ENCODE peak calls at places on chromosome 21, in seven cellular contexts. A is GM03348, W is right atrium auricular region, Y is islet precursor cell, B is RKO, O is GM04503, Z is midbrain. P is an unnamed sample.

GRCh38 chr21:35328856-35329455 is 279.9 kb upstream of the RUNX1 start:
- DNase-seq in A (no peak), W (no peak), Y (no peak), B (no peak), O (no peak), Z (no peak), P (no peak)

GRCh38 chr21:25913488-25913887 is 178.7 kb downstream of the GABPA start:
- DNase-seq in A (no peak), W (no peak), Y (no peak), B (no peak), O (no peak), Z (no peak), P (no peak)

GRCh38 chr21:16308269-16308668 is 578.5 kb downstream of the USP25 start:
- DNase-seq in A (no peak), W (no peak), Y (no peak), B (no peak), O (no peak), Z (peak; percentile 57), P (no peak)

GRCh38 chr21:33355355-33355754 is 30.6 kb downstream of the IFNAR1 start:
- DNase-seq in A (no peak), W (no peak), Y (no peak), B (no peak), O (no peak), Z (no peak), P (no peak)

GRCh38 chr21:38139380-38140168 is 117.2 kb upstream of the KCNJ15 start:
- DNase-seq in A (no peak), W (no peak), Y (peak; percentile 76), B (no peak), O (no peak), Z (no peak), P (peak; percentile 85)

GRCh38 chr21:27743971-27744564 is 777.2 kb upstream of the ADAMTS5 start:
- DNase-seq in A (no peak), W (no peak), Y (no peak), B (no peak), O (no peak), Z (no peak), P (no peak)

GRCh38 chr21:18759751-18760161 is 356.2 kb upstream of the TMPRSS15 start:
- DNase-seq in A (no peak), W (no peak), Y (no peak), B (no peak), O (no peak), Z (no peak), P (no peak)

GRCh38 chr21:43034098-43034497 is 41.5 kb downstream of the CBS start:
- DNase-seq in A (no peak), W (no peak), Y (no peak), B (no peak), O (no peak), Z (no peak), P (no peak)

GRCh38 chr21:45266518-45267389 is 20.9 kb downstream of the POFUT2 start:
- DNase-seq in A (no peak), W (no peak), Y (peak; percentile 52), B (no peak), O (no peak), Z (no peak), P (no peak)

GRCh38 chr21:32492376-32492775 is 79.9 kb downstream of the EVA1C start:
- DNase-seq in A (no peak), W (no peak), Y (no peak), B (no peak), O (no peak), Z (no peak), P (no peak)

GRCh38 chr21:29148535-29148934 is 18.1 kb downstream of the MAP3K7CL start:
- DNase-seq in A (peak; percentile 67), W (no peak), Y (no peak), B (no peak), O (peak; percentile 68), Z (no peak), P (no peak)

GRCh38 chr21:41725421-41726021 is 41.3 kb downstream of the RIPK4 start:
- DNase-seq in A (no peak), W (no peak), Y (no peak), B (no peak), O (no peak), Z (no peak), P (no peak)

GRCh38 chr21:38228115-38228514 is 28.7 kb upstream of the KCNJ15 start:
- DNase-seq in A (no peak), W (no peak), Y (no peak), B (no peak), O (no peak), Z (no peak), P (peak; percentile 33)

GRCh38 chr21:19529031-19529430 is 1125.4 kb upstream of the TMPRSS15 start:
- DNase-seq in A (no peak), W (no peak), Y (no peak), B (no peak), O (no peak), Z (no peak), P (no peak)

GRCh38 chr21:46145840-46146691 is 9.3 kb downstream of the FTCD start:
- DNase-seq in A (no peak), W (no peak), Y (no peak), B (no peak), O (no peak), Z (no peak), P (no peak)

GRCh38 chr21:22468893-22469292 is 1470.7 kb downstream of the NCAM2 start:
- DNase-seq in A (peak; percentile 2), W (no peak), Y (no peak), B (no peak), O (no peak), Z (no peak), P (no peak)

GRCh38 chr21:42356036-42356435 is 5.2 kb upstream of the TFF2 start:
- DNase-seq in A (no peak), W (no peak), Y (no peak), B (no peak), O (no peak), Z (no peak), P (no peak)

GRCh38 chr21:36246080-36246631 is 73.8 kb upstream of the MORC3 start:
- DNase-seq in A (no peak), W (no peak), Y (peak; percentile 77), B (no peak), O (no peak), Z (no peak), P (no peak)

GRCh38 chr21:27649323-27649722 is 682.4 kb upstream of the ADAMTS5 start:
- DNase-seq in A (peak; percentile 29), W (no peak), Y (no peak), B (peak; percentile 36), O (peak; percentile 77), Z (no peak), P (peak; percentile 17)

GRCh38 chr21:25942145-25942544 is 207.4 kb downstream of the GABPA start:
- DNase-seq in A (no peak), W (no peak), Y (no peak), B (no peak), O (no peak), Z (no peak), P (no peak)

GRCh38 chr21:38219049-38219628 is 37.7 kb upstream of the KCNJ15 start:
- DNase-seq in A (peak; percentile 83), W (peak; percentile 77), Y (peak; percentile 71), B (peak; percentile 74), O (no peak), Z (peak; percentile 30), P (peak; percentile 65)

GRCh38 chr21:41854426-41854995 is 24.6 kb downstream of the PRDM15 start:
- DNase-seq in A (no peak), W (no peak), Y (no peak), B (no peak), O (no peak), Z (no peak), P (no peak)

GRCh38 chr21:36113647-36114428 is 21.0 kb upstream of the CBR3 start:
- DNase-seq in A (no peak), W (no peak), Y (no peak), B (no peak), O (no peak), Z (no peak), P (no peak)

GRCh38 chr21:27269646-27270045 is 302.8 kb upstream of the ADAMTS5 start:
- DNase-seq in A (peak; percentile 63), W (no peak), Y (no peak), B (peak; percentile 2), O (peak; percentile 83), Z (no peak), P (peak; percentile 6)

GRCh38 chr21:41766883-41767605 is at the start of gene RIPK4:
- DNase-seq in A (peak; percentile 68), W (no peak), Y (peak; percentile 87), B (no peak), O (no peak), Z (no peak), P (peak; percentile 90)

GRCh38 chr21:41664881-41665765 is 101.7 kb downstream of the RIPK4 start:
- DNase-seq in A (peak; percentile 74), W (peak; percentile 84), Y (peak; percentile 52), B (no peak), O (peak; percentile 96), Z (no peak), P (peak; percentile 41)

GRCh38 chr21:45855248-45855801 is 126.2 kb upstream of the COL6A1 start:
- DNase-seq in A (no peak), W (no peak), Y (peak; percentile 34), B (no peak), O (no peak), Z (no peak), P (no peak)

GRCh38 chr21:8991968-8992621 is 1529.3 kb upstream of the TPTE start:
- DNase-seq in A (no peak), W (peak; percentile 56), Y (peak; percentile 66), B (no peak), O (no peak), Z (no peak), P (no peak)

GRCh38 chr21:29538115-29538514 is 239.4 kb downstream of the BACH1 start:
- DNase-seq in A (peak; percentile 7), W (no peak), Y (no peak), B (no peak), O (no peak), Z (no peak), P (no peak)

GRCh38 chr21:15241997-15242767 is 177.4 kb upstream of the NRIP1 start:
- DNase-seq in A (no peak), W (no peak), Y (peak; percentile 57), B (no peak), O (no peak), Z (no peak), P (no peak)

GRCh38 chr21:45556645-45557601 is 14.7 kb upstream of the SLC19A1 start:
- DNase-seq in A (no peak), W (no peak), Y (no peak), B (peak; percentile 16), O (no peak), Z (peak; percentile 48), P (no peak)

GRCh38 chr21:29547998-29548397 is 249.3 kb downstream of the BACH1 start:
- DNase-seq in A (no peak), W (no peak), Y (no peak), B (no peak), O (no peak), Z (no peak), P (no peak)

GRCh38 chr21:29144736-29145353 is 14.4 kb downstream of the MAP3K7CL start:
- DNase-seq in A (peak; percentile 29), W (no peak), Y (no peak), B (peak; percentile 44), O (no peak), Z (no peak), P (peak; percentile 14)

GRCh38 chr21:29300547-29301138 is 1.9 kb downstream of the BACH1 start:
- DNase-seq in A (no peak), W (no peak), Y (no peak), B (no peak), O (no peak), Z (no peak), P (no peak)

GRCh38 chr21:41431788-41432548 is 5.9 kb downstream of the MX1 start:
- DNase-seq in A (no peak), W (no peak), Y (no peak), B (no peak), O (no peak), Z (no peak), P (no peak)

GRCh38 chr21:20783611-20784010 is 214.6 kb upstream of the NCAM2 start:
- DNase-seq in A (no peak), W (no peak), Y (no peak), B (no peak), O (no peak), Z (no peak), P (no peak)

GRCh38 chr21:15063821-15064575 is 802 bp downstream of the NRIP1 start:
- DNase-seq in A (peak; percentile 72), W (peak; percentile 70), Y (peak; percentile 72), B (peak; percentile 34), O (no peak), Z (peak; percentile 63), P (peak; percentile 38)

P was measured in RWPE1.